ENCODE peak calls at places on chromosomes 1 and 21, in nine cellular contexts. S is cardiac muscle cell; P is prostate gland; F is HL-60; V is Jurkat, Clone E6-1; X is left lung; U is heart right ventricle; C is epithelial cell of esophagus; A is CD8-positive, alpha-beta memory T cell. G is an unnamed sample.

GRCh38 chr1:28127617-28128257 is 39.3 kb upstream of the EYA3 start:
- DNase-seq in S (no peak), P (no peak), F (peak; percentile 50), V (no peak), X (no peak), U (no peak), C (no peak), A (no peak), G (no peak)

GRCh38 chr1:34378968-34379729 is 202.4 kb downstream of the C1orf94 start:
- DNase-seq in S (no peak), P (no peak), F (no peak), V (no peak), X (no peak), U (no peak), C (no peak), A (no peak), G (no peak)

GRCh38 chr1:21232044-21232443 is 55.3 kb upstream of the EIF4G3 start:
- DNase-seq in S (peak; percentile 74), P (peak; percentile 58), F (peak; percentile 22), V (peak; percentile 32), X (no peak), U (peak; percentile 58), C (peak; percentile 67), A (peak; percentile 22), G (no peak)

GRCh38 chr1:208110296-208110695 is 133.9 kb downstream of the PLXNA2 start:
- DNase-seq in S (no peak), P (no peak), F (no peak), V (no peak), X (no peak), U (no peak), C (no peak), A (no peak), G (no peak)

GRCh38 chr21:35925497-35925896 is 134.8 kb downstream of the SETD4 start:
- DNase-seq in S (peak; percentile 46), P (peak; percentile 20), F (no peak), V (no peak), X (no peak), U (no peak), C (peak; percentile 68), A (no peak), G (peak; percentile 59)

GRCh38 chr1:63718464-63719075 is 55.2 kb upstream of the ROR1 start:
- DNase-seq in S (no peak), P (no peak), F (no peak), V (no peak), X (no peak), U (no peak), C (no peak), A (no peak), G (no peak)

GRCh38 chr1:15180189-15180588 is 26.6 kb downstream of the TMEM51 start:
- DNase-seq in S (no peak), P (no peak), F (no peak), V (no peak), X (no peak), U (no peak), C (no peak), A (no peak), G (no peak)

GRCh38 chr1:33357099-33357498 is 36.2 kb upstream of the A3GALT2 start:
- DNase-seq in S (no peak), P (no peak), F (no peak), V (no peak), X (no peak), U (no peak), C (no peak), A (no peak), G (no peak)

GRCh38 chr1:206441336-206441967 is 28.8 kb upstream of the IKBKE start:
- DNase-seq in S (no peak), P (no peak), F (no peak), V (no peak), X (no peak), U (no peak), C (no peak), A (no peak), G (no peak)

GRCh38 chr1:241846862-241847539 is 1.0 kb upstream of the EXO1 start:
- DNase-seq in S (no peak), P (no peak), F (no peak), V (no peak), X (no peak), U (no peak), C (no peak), A (no peak), G (no peak)
- H3K4me3 ChIP-seq in S (peak overlapping the region; percentile 71), P (no peak overlapping the region), F (no peak overlapping the region), V (peak overlapping the region; percentile 98), X (peak overlapping the region; percentile 74), U (no peak overlapping the region), C (peak overlapping the region; percentile 84), A (peak overlapping the region; percentile 92), G (peak overlapping the region; percentile 91)

GRCh38 chr1:45957684-45958083 is 154.3 kb downstream of the MAST2 start:
- DNase-seq in S (no peak), P (no peak), F (no peak), V (no peak), X (no peak), U (no peak), C (no peak), A (no peak), G (no peak)

GRCh38 chr1:45954401-45954847 is 151.0 kb downstream of the MAST2 start:
- DNase-seq in S (no peak), P (peak; percentile 22), F (no peak), V (no peak), X (no peak), U (peak; percentile 7), C (peak; percentile 72), A (no peak), G (peak; percentile 74)

GRCh38 chr1:45953934-45954333 is 150.5 kb downstream of the MAST2 start:
- DNase-seq in S (peak; percentile 2), P (no peak), F (no peak), V (no peak), X (no peak), U (no peak), C (no peak), A (no peak), G (no peak)

DNA sequence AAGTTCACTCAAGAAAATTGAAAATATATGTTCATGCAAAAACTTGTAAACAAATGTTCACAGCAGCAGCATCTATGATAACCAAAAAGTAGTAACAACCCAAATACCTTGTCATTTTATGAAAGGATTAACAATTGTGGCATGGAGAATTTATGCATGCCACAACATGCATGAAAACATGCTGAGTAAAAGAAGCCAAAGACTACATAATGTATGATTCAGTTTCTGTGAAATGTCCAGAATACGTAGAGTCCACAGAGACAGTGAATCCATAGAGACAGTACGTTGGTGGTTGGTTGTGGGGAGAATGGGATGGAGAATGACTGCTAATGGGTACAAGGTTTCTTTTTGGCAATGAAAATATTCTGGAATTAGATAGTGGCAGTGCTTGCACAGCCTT is 148.7 kb downstream of the MAST2 start:
- DNase-seq in S (no peak), P (no peak), F (no peak), V (no peak), X (no peak), U (no peak), C (peak; percentile 90), A (no peak), G (no peak)
- H3K4me3 ChIP-seq in S (no peak overlapping the region), P (no peak overlapping the region), F (no peak overlapping the region), V (no peak overlapping the region), X (no peak overlapping the region), U (no peak overlapping the region), C (no peak overlapping the region), A (no peak overlapping the region), G (no peak overlapping the region)

GRCh38 chr1:8698937-8699447 is 118.4 kb downstream of the RERE start:
- DNase-seq in S (no peak), P (no peak), F (no peak), V (no peak), X (no peak), U (no peak), C (peak; percentile 26), A (no peak), G (no peak)

GRCh38 chr1:8698012-8698411 is 119.4 kb downstream of the RERE start:
- DNase-seq in S (no peak), P (no peak), F (no peak), V (no peak), X (no peak), U (no peak), C (no peak), A (no peak), G (no peak)

GRCh38 chr1:8702848-8703810 is 114.3 kb downstream of the RERE start:
- DNase-seq in S (peak; percentile 96), P (peak; percentile 89), F (peak; percentile 82), V (no peak), X (peak; percentile 96), U (peak; percentile 90), C (peak; percentile 92), A (peak; percentile 40), G (no peak)

GRCh38 chr1:8702121-8702520 is 115.3 kb downstream of the RERE start:
- DNase-seq in S (peak; percentile 48), P (peak; percentile 85), F (no peak), V (no peak), X (no peak), U (peak; percentile 16), C (peak; percentile 86), A (no peak), G (no peak)

GRCh38 chr1:8699679-8700078 is 117.8 kb downstream of the RERE start:
- DNase-seq in S (no peak), P (no peak), F (no peak), V (no peak), X (no peak), U (no peak), C (no peak), A (no peak), G (no peak)
- H3K4me3 ChIP-seq in S (no peak overlapping the region), P (no peak overlapping the region), F (no peak overlapping the region), V (no peak overlapping the region), X (no peak overlapping the region), U (no peak overlapping the region), C (no peak overlapping the region), A (no peak overlapping the region), G (no peak overlapping the region)

GRCh38 chr1:44777969-44778635 is 2.8 kb downstream of the RPS8 start:
- DNase-seq in S (no peak), P (no peak), F (peak; percentile 80), V (no peak), X (peak; percentile 15), U (no peak), C (no peak), A (no peak), G (no peak)

GRCh38 chr1:44775930-44776748 is 799 bp downstream of the RPS8 start:
- DNase-seq in S (peak; percentile 15), P (no peak), F (peak; percentile 67), V (no peak), X (peak; percentile 89), U (no peak), C (peak; percentile 30), A (peak; percentile 64), G (no peak)

GRCh38 chr1:44777547-44777946 is 2.2 kb downstream of the RPS8 start:
- DNase-seq in S (no peak), P (no peak), F (peak; percentile 49), V (no peak), X (peak; percentile 53), U (no peak), C (no peak), A (no peak), G (no peak)

GRCh38 chr1:44775078-44775929 is at the start of gene RPS8:
- DNase-seq in S (peak; percentile 97), P (peak; percentile 92), F (peak; percentile 92), V (peak; percentile 94), X (peak; percentile 93), U (peak; percentile 95), C (peak; percentile 95), A (peak; percentile 84), G (peak; percentile 53)

DNA sequence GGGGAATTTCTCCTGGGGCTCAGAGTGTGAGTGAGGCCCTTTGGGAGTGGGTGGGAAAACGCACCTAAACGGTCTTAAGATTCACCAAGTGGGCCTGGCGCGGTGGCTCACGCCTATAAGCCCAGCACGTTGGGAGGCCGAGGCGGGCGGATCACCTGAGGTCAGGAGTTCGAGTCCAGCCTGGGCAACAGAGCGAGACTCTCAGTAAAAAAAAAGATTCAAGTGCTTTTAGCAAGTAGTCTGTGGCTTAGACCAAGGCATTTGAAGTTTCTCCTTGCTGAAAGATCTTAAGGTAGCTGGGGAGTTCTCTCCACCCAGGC is 1.4 kb downstream of the RPS8 start:
- DNase-seq in S (no peak), P (no peak), F (no peak), V (no peak), X (no peak), U (no peak), C (no peak), A (no peak), G (no peak)
- H3K4me3 ChIP-seq in S (peak overlapping the region; percentile 87), P (peak overlapping the region; percentile 80), F (peak overlapping the region; percentile 86), V (peak overlapping the region; percentile 98), X (peak overlapping the region; percentile 88), U (peak overlapping the region; percentile 86), C (peak overlapping the region; percentile 98), A (peak overlapping the region; percentile 95), G (peak overlapping the region; percentile 89)

G was measured in epithelial cell of proximal tubule.